ENCODE peak calls at places on chromosomes 11 and 22, in nine cellular contexts. H is adrenal gland; B is upper lobe of right lung; Z is bronchial epithelial cell; T is CD4-positive, alpha-beta T cell; P is AG04450; X is Caco-2; S is neural crest cell; G is Calu3. E is an unnamed sample.

GRCh38 chr22:50206599-50206998 is 5.8 kb downstream of the SELENOO start:
- DNase-seq in H (peak), B (peak), Z (no peak), T (no peak), P (no peak), X (no peak), S (peak), G (peak), E (peak)

GRCh38 chr22:48407256-48407955 is 1420.3 kb downstream of the BRD1 start:
- DNase-seq in H (no peak), B (no peak), Z (no peak), T (no peak), P (no peak), X (no peak), S (no peak), G (no peak), E (no peak)

GRCh38 chr11:62221498-62221897 is 13.0 kb downstream of the SCGB2A1 start:
- DNase-seq in H (no peak), B (no peak), Z (no peak), T (no peak), P (no peak), X (no peak), S (no peak), G (no peak), E (no peak)

GRCh38 chr11:102293873-102294601 is 23.2 kb upstream of the BIRC3 start:
- DNase-seq in H (peak), B (no peak), Z (peak), T (no peak), P (no peak), X (no peak), S (no peak), G (no peak), E (no peak)

GRCh38 chr22:36745301-36745995 is 30.5 kb downstream of the IFT27 start:
- DNase-seq in H (no peak), B (peak), Z (peak), T (no peak), P (no peak), X (peak), S (no peak), G (no peak), E (no peak)

GRCh38 chr11:126317681-126318641 is 14.1 kb downstream of the DCPS start:
- DNase-seq in H (peak), B (peak), Z (peak), T (no peak), P (no peak), X (no peak), S (no peak), G (no peak), E (peak)

GRCh38 chr22:20429254-20430100 is 8.1 kb downstream of the SCARF2 start:
- DNase-seq in H (peak), B (peak), Z (peak), T (peak), P (no peak), X (peak), S (no peak), G (peak), E (peak)

GRCh38 chr22:27210111-27210739 is 552.8 kb downstream of the MIAT start:
- DNase-seq in H (no peak), B (no peak), Z (no peak), T (no peak), P (no peak), X (no peak), S (no peak), G (no peak), E (no peak)

GRCh38 chr11:8574798-8575197 is 19.2 kb downstream of the STK33 start:
- DNase-seq in H (no peak), B (no peak), Z (no peak), T (no peak), P (no peak), X (no peak), S (no peak), G (no peak), E (no peak)

GRCh38 chr11:8577791-8578581 is 16.0 kb downstream of the STK33 start:
- DNase-seq in H (no peak), B (no peak), Z (peak), T (no peak), P (no peak), X (no peak), S (no peak), G (no peak), E (no peak)

DNA sequence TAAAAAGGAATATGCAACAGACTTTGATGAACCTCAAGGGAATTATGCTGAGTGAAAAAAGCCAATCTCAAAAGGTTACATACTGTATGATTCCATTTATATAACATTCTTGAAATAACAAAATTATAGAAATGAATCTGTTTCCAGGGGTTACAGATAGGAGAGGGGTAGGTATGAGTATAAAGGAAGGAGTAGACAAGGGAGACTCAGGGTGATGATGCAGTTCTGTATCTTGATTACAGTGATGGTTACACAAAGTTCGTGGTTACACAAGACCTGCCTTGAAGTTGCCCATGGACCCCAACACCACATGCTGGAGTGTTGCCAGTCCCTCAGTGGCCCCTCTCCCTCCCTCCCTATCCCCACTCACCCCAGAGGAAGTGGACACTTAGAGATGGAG is 20.3 kb downstream of the STK33 start:
- DNase-seq in H (no peak), B (no peak), Z (no peak), T (no peak), P (no peak), X (no peak), S (no peak), G (no peak), E (no peak)
- TF ChIP-seq CTCF in H (no peak), B (no peak), Z (no peak), T (no peak), P (no peak), X (no peak), S (no peak), G (no peak), E (no peak)

GRCh38 chr11:82683029-82683428 is 50.6 kb downstream of the FAM181B start:
- DNase-seq in H (no peak), B (no peak), Z (no peak), T (no peak), P (no peak), X (no peak), S (no peak), G (no peak), E (no peak)

GRCh38 chr11:82676483-82677094 is 57.1 kb downstream of the FAM181B start:
- DNase-seq in H (no peak), B (no peak), Z (peak), T (no peak), P (no peak), X (no peak), S (no peak), G (no peak), E (no peak)

GRCh38 chr11:82686211-82686610 is 47.5 kb downstream of the FAM181B start:
- DNase-seq in H (no peak), B (no peak), Z (no peak), T (no peak), P (no peak), X (no peak), S (no peak), G (no peak), E (no peak)

GRCh38 chr11:82680252-82680651 is 53.4 kb downstream of the FAM181B start:
- DNase-seq in H (no peak), B (no peak), Z (no peak), T (no peak), P (no peak), X (peak), S (no peak), G (no peak), E (peak)

DNA sequence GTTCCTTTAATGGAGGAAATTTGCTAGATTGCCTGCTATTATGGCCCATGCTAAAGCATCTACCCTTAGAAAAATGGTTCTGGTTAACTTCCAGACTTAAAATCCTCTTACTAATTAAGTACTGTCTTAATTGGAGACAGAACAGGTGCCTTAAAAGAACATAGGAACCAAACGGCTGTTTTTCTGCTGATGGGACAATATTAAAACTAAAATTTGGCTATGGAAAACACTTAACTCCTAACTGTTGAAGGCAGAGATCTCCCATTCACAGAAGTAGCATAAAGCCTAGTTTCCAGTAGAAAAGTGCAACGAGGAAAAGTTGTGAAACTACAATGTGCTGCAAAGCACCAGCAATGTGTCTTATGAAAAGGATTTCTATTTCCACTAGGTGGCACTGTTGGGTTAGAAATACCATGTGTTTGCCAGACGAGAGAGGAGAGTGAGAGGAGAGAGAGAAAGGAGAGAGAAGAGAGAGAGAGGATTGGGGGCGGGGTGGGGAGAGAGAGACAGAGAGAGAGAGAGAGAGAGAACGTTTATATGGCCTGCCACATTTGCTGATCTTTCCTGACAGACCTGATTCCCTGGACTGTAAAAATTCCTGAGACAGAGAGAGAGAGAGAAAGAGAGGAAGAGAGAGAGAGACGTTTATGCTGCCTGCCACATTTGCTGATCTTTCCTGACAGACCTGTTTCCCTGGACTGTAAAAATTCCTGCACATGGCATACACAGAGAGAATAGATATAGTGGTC is 51.5 kb downstream of the FAM181B start:
- DNase-seq in H (peak), B (no peak), Z (peak), T (no peak), P (peak), X (peak), S (no peak), G (peak), E (peak)
- TF ChIP-seq CTCF in H (peak), B (peak), Z (peak), T (peak), P (peak), X (peak), S (peak), G (peak), E (peak)

DNA sequence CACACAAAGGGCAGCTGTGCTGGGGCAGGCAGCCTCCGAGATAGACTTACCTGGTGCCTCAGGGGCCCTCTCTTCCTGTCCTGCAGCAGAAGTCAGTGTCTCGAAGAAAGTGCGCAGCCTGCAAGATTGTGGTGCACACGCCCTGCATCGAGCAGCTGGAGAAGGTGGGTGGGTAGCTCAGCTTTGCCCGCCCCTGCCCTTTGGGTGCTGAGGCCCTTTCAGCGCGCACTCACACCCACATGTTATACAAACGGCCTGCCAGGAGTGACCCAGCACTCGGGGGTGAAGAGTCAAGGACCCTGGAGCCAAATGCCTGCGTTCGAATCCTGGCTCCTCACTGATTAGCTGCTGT is 13.6 kb upstream of the MDK start:
- DNase-seq in H (no peak), B (no peak), Z (no peak), T (no peak), P (no peak), X (no peak), S (no peak), G (no peak), E (no peak)
- TF ChIP-seq CTCF in H (peak), B (no peak), Z (no peak), T (no peak), P (no peak), X (no peak), S (peak), G (no peak), E (no peak)

DNA sequence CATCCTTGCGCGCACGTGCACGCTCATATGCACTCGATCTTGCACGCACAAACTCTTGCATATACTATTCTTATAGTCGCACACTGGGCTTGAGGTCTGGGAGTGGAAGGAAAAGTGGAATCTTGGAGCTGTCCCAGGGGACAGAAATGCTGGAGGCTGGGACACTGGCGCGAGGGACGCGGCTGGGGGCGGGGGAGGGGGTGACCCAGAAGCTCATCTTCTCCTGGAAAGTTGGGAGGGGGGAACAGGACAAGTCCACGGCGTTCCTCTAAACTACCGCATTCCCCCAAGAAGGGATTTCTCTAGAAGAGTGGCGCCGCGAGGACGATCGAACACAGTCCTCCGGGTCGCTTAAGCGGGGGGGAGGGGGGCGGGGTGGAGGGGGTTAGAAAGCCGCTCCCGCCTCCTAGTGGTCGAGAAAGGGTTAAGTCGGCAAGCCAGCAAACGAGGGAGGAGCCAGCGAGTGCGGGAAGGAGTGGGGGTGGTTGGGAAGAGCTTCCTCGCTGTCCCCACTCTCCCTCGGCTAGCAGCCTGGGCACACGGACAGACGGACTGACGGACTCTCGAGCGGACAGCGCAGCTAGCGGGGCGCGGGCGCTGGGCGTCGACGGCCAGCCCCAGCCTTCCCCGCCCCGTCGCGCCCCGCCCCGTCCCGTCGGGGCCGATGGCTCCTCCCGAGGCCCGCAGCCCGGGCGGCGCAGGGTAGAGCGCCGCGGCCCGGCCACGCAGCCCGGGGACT is at the start of gene RTN4RL2:
- DNase-seq in H (peak), B (peak), Z (no peak), T (peak), P (no peak), X (peak), S (peak), G (peak), E (no peak)
- TF ChIP-seq CTCF in H (peak), B (no peak), Z (peak), T (no peak), P (peak), X (peak), S (peak), G (no peak), E (no peak)

GRCh38 chr11:67401495-67402191 is at the start of gene PPP1CA:
- DNase-seq in H (peak), B (peak), Z (peak), T (peak), P (peak), X (peak), S (peak), G (peak), E (peak)
- TF ChIP-seq CTCF in H (peak), B (peak), Z (peak), T (no peak), P (peak), X (peak), S (peak), G (peak), E (peak)

DNA sequence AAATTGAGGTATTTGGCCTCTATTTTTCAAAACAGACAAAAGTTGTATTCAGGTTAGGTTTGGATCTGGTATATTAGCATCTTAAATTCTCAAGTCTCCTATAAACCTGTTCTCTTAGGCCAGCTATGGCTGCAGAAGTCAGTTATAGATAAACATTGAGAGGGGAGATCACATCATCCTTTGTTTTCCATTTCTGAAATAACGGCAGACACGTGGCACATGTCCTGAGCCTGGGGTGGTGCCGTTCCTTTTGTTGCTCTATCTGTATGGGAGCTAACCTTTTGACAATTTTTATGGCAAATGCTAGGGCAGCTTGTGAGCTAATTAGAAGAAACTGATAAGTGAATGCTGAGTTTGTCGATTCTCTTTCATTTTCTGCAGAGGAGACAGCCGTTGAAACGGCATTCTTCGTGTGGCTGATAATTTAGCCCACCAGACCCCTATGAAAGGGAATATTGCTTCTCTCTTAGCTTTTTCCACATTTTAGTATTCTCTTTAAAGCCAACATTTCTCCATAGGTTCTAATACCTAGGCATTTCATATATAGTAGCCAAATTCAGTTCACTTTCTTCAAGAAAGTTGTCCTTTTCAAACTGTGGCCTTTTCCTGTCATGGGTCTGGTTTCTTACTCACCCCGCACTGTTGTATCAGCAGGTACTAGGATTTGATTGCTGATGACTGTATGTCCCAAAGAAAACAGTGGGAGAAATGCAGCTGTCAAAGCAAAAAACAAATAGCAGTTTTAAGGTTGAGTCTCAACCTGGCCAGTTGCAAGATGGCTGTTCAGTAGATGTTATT is 26.1 kb downstream of the NF2 start:
- DNase-seq in H (no peak), B (no peak), Z (no peak), T (no peak), P (no peak), X (no peak), S (no peak), G (no peak), E (no peak)
- TF ChIP-seq CTCF in H (no peak), B (no peak), Z (no peak), T (no peak), P (no peak), X (no peak), S (no peak), G (no peak), E (no peak)

GRCh38 chr11:69102732-69103615 is 52.8 kb upstream of the SMIM38 start:
- DNase-seq in H (no peak), B (no peak), Z (no peak), T (no peak), P (no peak), X (peak), S (no peak), G (peak), E (no peak)
- TF ChIP-seq CTCF in H (no peak), B (no peak), Z (peak), T (no peak), P (peak), X (peak), S (no peak), G (peak), E (no peak)

GRCh38 chr11:70078095-70078795 is at the start of gene ANO1:
- DNase-seq in H (no peak), B (peak), Z (no peak), T (no peak), P (no peak), X (peak), S (no peak), G (peak), E (no peak)
- TF ChIP-seq CTCF in H (no peak), B (no peak), Z (no peak), T (no peak), P (no peak), X (peak), S (no peak), G (no peak), E (no peak)

GRCh38 chr11:68889948-68890446 is 13.6 kb downstream of the MRPL21 start:
- DNase-seq in H (peak), B (no peak), Z (no peak), T (no peak), P (peak), X (no peak), S (peak), G (peak), E (peak)
- TF ChIP-seq CTCF in H (peak), B (peak), Z (peak), T (no peak), P (peak), X (peak), S (peak), G (no peak), E (peak)

GRCh38 chr11:119699227-119699626 is 29.8 kb downstream of the NECTIN1 start:
- DNase-seq in H (peak), B (peak), Z (peak), T (no peak), P (no peak), X (peak), S (no peak), G (no peak), E (peak)
- TF ChIP-seq CTCF in H (no peak), B (no peak), Z (no peak), T (no peak), P (no peak), X (no peak), S (no peak), G (no peak), E (no peak)

E was measured in transverse colon.